ENCODE peak calls at places on chromosomes 13 and 19, in six cellular contexts. S is adrenal gland; E is ascending aorta; J is sigmoid colon; V is CD8-positive, alpha-beta T cell; I is bronchial epithelial cell. C is an unnamed sample.

GRCh38 chr13:73548444-73548843 is 489.6 kb downstream of the KLF5 start:
- DNase-seq in S (no peak), J (no peak), E (no peak), I (no peak), V (no peak), C (no peak)

GRCh38 chr13:56424246-56424645 is 716.5 kb upstream of the PRR20A start:
- DNase-seq in S (no peak), I (peak; percentile 99), J (no peak), E (no peak), V (no peak), C (no peak)

GRCh38 chr19:30784850-30785459 is 412.8 kb downstream of the ZNF536 start:
- DNase-seq in I (no peak), S (peak; percentile 74), J (peak; percentile 76), V (peak; percentile 41), E (no peak), C (peak; percentile 40)

GRCh38 chr19:33177417-33177976 is 16.6 kb upstream of the LRP3 start:
- DNase-seq in I (peak; percentile 24), S (peak; percentile 73), V (peak; percentile 69), E (peak; percentile 19), J (peak; percentile 89), C (peak; percentile 77)

GRCh38 chr19:11507370-11508078 is 1.9 kb upstream of the ZNF653 start:
- DNase-seq in I (no peak), V (no peak), S (no peak), J (no peak), E (no peak), C (no peak)

GRCh38 chr19:35253316-35254286 is 4.8 kb downstream of the LSR start:
- DNase-seq in I (no peak), E (no peak), S (peak; percentile 24), J (peak; percentile 57), V (no peak), C (no peak)

GRCh38 chr13:44368062-44368591 is 5.5 kb upstream of the SERP2 start:
- DNase-seq in E (no peak), S (no peak), V (no peak), J (no peak), I (no peak), C (no peak)

GRCh38 chr13:98299954-98300350 is 122.9 kb upstream of the RNF113B start:
- DNase-seq in S (no peak), J (no peak), V (no peak), I (no peak), E (no peak), C (no peak)

GRCh38 chr13:35057858-35058257 is 115.8 kb downstream of the NBEA start:
- DNase-seq in E (no peak), S (no peak), J (no peak), I (no peak), V (no peak), C (no peak)

GRCh38 chr19:30318936-30319335 is 53.2 kb upstream of the ZNF536 start:
- DNase-seq in S (no peak), E (no peak), J (no peak), I (no peak), V (no peak), C (no peak)

GRCh38 chr19:435056-435706 is 25.7 kb downstream of the SHC2 start:
- DNase-seq in S (no peak), I (no peak), E (no peak), V (no peak), J (no peak), C (no peak)

GRCh38 chr13:27790523-27790922 is 1.8 kb upstream of the GSX1 start:
- DNase-seq in V (no peak), I (no peak), S (no peak), J (no peak), E (no peak), C (no peak)

GRCh38 chr19:37329686-37330085 is 41.2 kb upstream of the ZNF527 start:
- DNase-seq in V (no peak), E (no peak), J (no peak), S (no peak), I (no peak), C (no peak)

GRCh38 chr13:24911135-24911524 is 147.2 kb downstream of the RNF17 start:
- DNase-seq in I (peak; percentile 70), S (no peak), V (no peak), J (no peak), E (no peak), C (no peak)

GRCh38 chr13:61838568-61838967 is 422.9 kb upstream of the PCDH20 start:
- DNase-seq in S (no peak), V (no peak), I (no peak), E (no peak), J (no peak), C (no peak)

GRCh38 chr19:1901940-1902404 is 3.2 kb upstream of the ADAT3 start:
- DNase-seq in I (no peak), V (no peak), E (peak; percentile 43), S (peak; percentile 67), J (peak; percentile 77), C (no peak)

GRCh38 chr19:52270266-52270885 is 989 bp downstream of the ZNF766 start:
- DNase-seq in I (peak; percentile 1), J (no peak), E (no peak), S (no peak), V (no peak), C (no peak)

GRCh38 chr19:43725468-43725867 is 9.6 kb downstream of the IRGC start:
- DNase-seq in S (peak; percentile 48), E (no peak), V (no peak), J (no peak), I (no peak), C (no peak)

GRCh38 chr19:43720936-43721335 is 5.1 kb downstream of the IRGC start:
- DNase-seq in E (no peak), J (no peak), V (no peak), S (no peak), I (no peak), C (no peak)

GRCh38 chr19:43724896-43725295 is 9.0 kb downstream of the IRGC start:
- DNase-seq in J (no peak), E (no peak), S (no peak), V (no peak), I (no peak), C (no peak)

GRCh38 chr19:43721469-43722048 is 5.7 kb downstream of the IRGC start:
- DNase-seq in S (no peak), E (no peak), V (no peak), J (no peak), I (no peak), C (no peak)

DNA sequence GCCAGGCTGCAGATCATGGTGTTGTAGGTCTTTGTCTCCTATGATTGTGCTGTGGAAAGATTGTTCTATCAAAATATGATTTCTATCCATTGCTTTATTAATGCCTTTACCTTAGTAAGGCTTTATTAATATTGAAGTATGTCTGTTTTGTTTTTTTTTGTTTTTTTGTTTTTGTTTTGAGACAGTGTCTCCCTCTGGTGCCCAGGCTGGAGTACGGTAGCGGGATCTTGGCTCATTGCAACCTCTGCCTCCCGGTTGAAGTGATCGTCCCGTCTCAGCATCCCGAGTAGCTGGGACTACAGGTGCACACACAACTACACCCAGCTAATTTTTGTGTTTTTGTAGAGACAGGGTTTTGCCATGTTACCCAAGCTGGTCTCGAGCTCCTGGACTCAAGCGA is 7.7 kb downstream of the IRGC start:
- DNase-seq in I (peak; percentile 13), J (no peak), S (no peak), E (no peak), V (no peak), C (no peak)
- TF ChIP-seq CTCF in I (peak; percentile 14), J (no peak), S (no peak), E (no peak), V (no peak), C (no peak)

GRCh38 chr19:47032171-47032811 is 12.7 kb downstream of the NPAS1 start:
- DNase-seq in S (no peak), E (no peak), I (peak; percentile 40), J (no peak), V (peak; percentile 51), C (peak; percentile 58)
- H3K27me3 ChIP-seq in S (peaks cover 17% of the 10 kb centered on the region), E (peaks cover 11% of the 10 kb centered on the region), I (peaks cover 4% of the 10 kb centered on the region), J (peaks cover 58% of the 10 kb centered on the region), V (peaks cover 9% of the 10 kb centered on the region), C (peaks cover 21% of the 10 kb centered on the region)

GRCh38 chr19:40378509-40378908 is 11.5 kb downstream of the HIPK4 start:
- DNase-seq in E (no peak), V (no peak), J (no peak), I (no peak), S (peak; percentile 19), C (no peak)
- TF ChIP-seq CTCF in E (no peak), V (no peak), J (no peak), I (peak; percentile 5), S (no peak), C (no peak)

DNA sequence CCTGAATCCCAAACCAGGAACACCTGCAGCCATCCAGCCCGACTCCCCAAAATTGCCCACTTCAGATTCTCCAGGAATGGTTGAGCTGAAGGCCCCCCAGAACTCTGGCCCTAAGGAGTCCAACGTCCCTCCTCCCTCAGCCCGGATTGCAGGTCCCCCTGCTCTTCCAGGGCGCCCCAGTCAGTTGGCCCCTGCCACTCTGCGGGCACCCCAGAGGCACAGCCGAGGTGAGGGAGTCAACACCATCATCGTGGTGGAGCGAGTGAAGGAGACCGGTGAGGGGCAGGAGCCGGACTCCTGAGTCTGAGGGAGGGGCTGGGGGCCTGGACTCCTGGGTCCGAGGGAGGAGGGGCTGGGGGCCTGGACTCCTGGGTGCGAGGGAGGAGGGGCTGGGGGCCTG is 2.2 kb downstream of the GFY start:
- DNase-seq in J (no peak), S (no peak), I (no peak), V (no peak), E (no peak), C (no peak)
- H3K27me3 ChIP-seq in J (peaks cover 100% of the 10 kb centered on the region), S (peaks cover 85% of the 10 kb centered on the region), I (peaks cover 38% of the 10 kb centered on the region), V (peaks cover 54% of the 10 kb centered on the region), E (peaks cover 31% of the 10 kb centered on the region), C (peaks cover 99% of the 10 kb centered on the region)

GRCh38 chr19:39390759-39391592 is at the start of the genes MED29 and PAF1:
- DNase-seq in E (peak; percentile 94), J (peak; percentile 99), V (peak; percentile 91), I (peak; percentile 99), S (peak; percentile 98), C (peak; percentile 93)
- TF ChIP-seq CTCF in E (peak; percentile 8), J (no peak), V (no peak), I (peak; percentile 14), S (peak; percentile 23), C (no peak)

DNA sequence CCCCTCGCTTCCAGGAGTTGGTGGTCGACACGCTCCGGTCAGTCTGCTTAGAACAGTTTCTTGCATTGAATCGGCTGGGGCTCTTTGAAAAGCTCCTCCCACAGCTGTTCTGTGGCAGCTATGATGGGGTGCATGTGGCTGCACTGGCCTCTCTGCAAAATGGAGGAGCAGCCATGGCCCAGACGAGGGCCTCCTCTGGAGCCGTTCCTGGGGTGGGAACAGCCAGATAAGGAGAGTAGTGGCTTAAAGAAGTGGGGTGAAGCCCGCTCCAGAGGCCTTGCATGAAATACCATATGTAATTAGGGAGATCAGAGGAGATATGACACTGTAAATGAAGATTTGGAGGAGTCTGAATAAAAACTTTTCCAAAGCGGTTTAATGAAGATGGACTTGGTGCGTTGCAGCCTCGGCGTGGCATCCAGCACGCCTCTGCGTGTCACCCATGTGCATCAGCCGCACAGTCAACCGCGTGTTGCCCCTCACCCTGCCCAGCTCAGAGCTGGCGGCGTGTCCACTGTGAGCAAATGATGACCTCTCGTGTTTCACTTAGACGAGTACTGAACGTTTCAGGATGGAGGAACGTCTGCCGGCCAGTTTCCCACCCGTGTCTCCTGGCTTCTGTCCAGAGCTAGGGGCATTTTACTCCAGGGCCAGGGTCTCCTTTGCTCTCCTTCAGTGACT is 199.2 kb downstream of the TEX29 start:
- DNase-seq in E (no peak), S (no peak), V (no peak), I (no peak), J (no peak), C (no peak)
- H3K27me3 ChIP-seq in E (no peaks in the 10 kb centered on the region), S (no peaks in the 10 kb centered on the region), V (no peaks in the 10 kb centered on the region), I (no peaks in the 10 kb centered on the region), J (peaks cover 30% of the 10 kb centered on the region), C (no peaks in the 10 kb centered on the region)

C was measured in CD4-positive, alpha-beta T cell.